ENCODE peak calls at places on chromosomes 4 and X, in nine cellular contexts. A is tibial nerve; J is neural progenitor cell; G is left lung; T is naive thymus-derived CD4-positive, alpha-beta T cell; Z is iPS DF 6.9; S is lower lobe of right lung; M is heart right ventricle; I is fibroblast of lung. W is an unnamed sample.

GRCh38 chrX:54994099-54994498 is at the start of gene PFKFB1:
- DNase-seq in A (no peak), J (no peak), G (no peak), T (no peak), Z (no peak), S (no peak), M (no peak), I (no peak), W (no peak)

GRCh38 chrX:66162331-66162822 is 1.7 kb upstream of the HEPH start:
- DNase-seq in A (no peak), J (no peak), G (no peak), T (no peak), Z (no peak), S (no peak), M (no peak), I (no peak), W (no peak)

GRCh38 chr4:133151301-133151680 is 2.2 kb downstream of the PCDH10 start:
- DNase-seq in A (no peak), J (peak; percentile 67), G (peak; percentile 76), T (no peak), Z (no peak), S (no peak), M (no peak), I (peak; percentile 47), W (no peak)

GRCh38 chr4:25953740-25954139 is 39.7 kb downstream of the SMIM20 start:
- DNase-seq in A (peak; percentile 17), J (peak; percentile 69), G (no peak), T (no peak), Z (no peak), S (no peak), M (no peak), I (peak; percentile 64), W (no peak)

GRCh38 chr4:73721901-73722300 is 18.5 kb upstream of the CXCL8 start:
- DNase-seq in A (no peak), J (no peak), G (no peak), T (no peak), Z (no peak), S (no peak), M (no peak), I (peak; percentile 38), W (no peak)

GRCh38 chr4:26931451-26931850 is 70.8 kb downstream of the STIM2 start:
- DNase-seq in A (no peak), J (no peak), G (no peak), T (no peak), Z (no peak), S (no peak), M (no peak), I (no peak), W (no peak)

GRCh38 chr4:3262208-3263052 is 13.5 kb downstream of the MSANTD1 start:
- DNase-seq in A (no peak), J (peak; percentile 0), G (peak; percentile 72), T (no peak), Z (no peak), S (no peak), M (no peak), I (no peak), W (no peak)

GRCh38 chrX:132728296-132728695 is 230.1 kb downstream of the HS6ST2 start:
- DNase-seq in A (no peak), J (no peak), G (no peak), T (no peak), Z (no peak), S (no peak), M (no peak), I (no peak), W (no peak)

GRCh38 chr4:33073811-33074210 is 2353.6 kb downstream of the PCDH7 start:
- DNase-seq in A (no peak), J (peak; percentile 55), G (no peak), T (no peak), Z (no peak), S (no peak), M (no peak), I (peak; percentile 67), W (no peak)

GRCh38 chr4:5955201-5955821 is 62.4 kb upstream of the CRMP1 start:
- DNase-seq in A (no peak), J (peak; percentile 23), G (no peak), T (no peak), Z (no peak), S (no peak), M (no peak), I (no peak), W (peak; percentile 54)

GRCh38 chrX:70762285-70762684 is 146.2 kb downstream of the TEX11 start:
- DNase-seq in A (no peak), J (peak; percentile 11), G (no peak), T (no peak), Z (no peak), S (no peak), M (no peak), I (no peak), W (no peak)

GRCh38 chrX:92231391-92231790 is 452.2 kb downstream of the PCDH11X start:
- DNase-seq in A (no peak), J (no peak), G (no peak), T (no peak), Z (no peak), S (no peak), M (no peak), I (no peak), W (no peak)

GRCh38 chr4:68250151-68250930 is 4.8 kb upstream of the TMPRSS11B start:
- DNase-seq in A (no peak), J (no peak), G (no peak), T (no peak), Z (no peak), S (no peak), M (no peak), I (peak; percentile 22), W (no peak)

GRCh38 chr4:3420606-3420955 is 21.2 kb upstream of the HGFAC start:
- DNase-seq in A (no peak), J (no peak), G (peak; percentile 69), T (no peak), Z (no peak), S (peak; percentile 39), M (no peak), I (no peak), W (no peak)

GRCh38 chrX:104370089-104370488 is 115.4 kb upstream of the ESX1 start:
- DNase-seq in A (no peak), J (peak; percentile 6), G (no peak), T (no peak), Z (no peak), S (no peak), M (no peak), I (no peak), W (no peak)

GRCh38 chrX:18886005-18886343 is 97.9 kb downstream of the PHKA2 start:
- DNase-seq in A (no peak), J (no peak), G (no peak), T (peak; percentile 12), Z (no peak), S (no peak), M (no peak), I (no peak), W (no peak)

GRCh38 chrX:109826954-109827708 is 94.1 kb upstream of the ACSL4 start:
- DNase-seq in A (no peak), J (no peak), G (no peak), T (no peak), Z (no peak), S (no peak), M (no peak), I (peak; percentile 86), W (no peak)

GRCh38 chr4:42906906-42907774 is 14.6 kb downstream of the GRXCR1 start:
- DNase-seq in A (no peak), J (no peak), G (no peak), T (no peak), Z (no peak), S (no peak), M (no peak), I (peak; percentile 2), W (no peak)

GRCh38 chrX:144219035-144219434 is 335.2 kb downstream of the UBE2NL start:
- DNase-seq in A (no peak), J (peak; percentile 24), G (peak; percentile 21), T (no peak), Z (no peak), S (peak; percentile 37), M (no peak), I (no peak), W (peak; percentile 33)

GRCh38 chr4:156830356-156830755 is 141.2 kb downstream of the PDGFC start:
- DNase-seq in A (no peak), J (no peak), G (no peak), T (no peak), Z (no peak), S (no peak), M (no peak), I (peak; percentile 89), W (no peak)
- H3K27ac ChIP-seq in A (no peak overlapping the region), J (no peak overlapping the region), G (no peak overlapping the region), T (no peak overlapping the region), Z (no peak overlapping the region), S (no peak overlapping the region), M (no peak overlapping the region), I (no peak overlapping the region), W (no peak overlapping the region)

DNA sequence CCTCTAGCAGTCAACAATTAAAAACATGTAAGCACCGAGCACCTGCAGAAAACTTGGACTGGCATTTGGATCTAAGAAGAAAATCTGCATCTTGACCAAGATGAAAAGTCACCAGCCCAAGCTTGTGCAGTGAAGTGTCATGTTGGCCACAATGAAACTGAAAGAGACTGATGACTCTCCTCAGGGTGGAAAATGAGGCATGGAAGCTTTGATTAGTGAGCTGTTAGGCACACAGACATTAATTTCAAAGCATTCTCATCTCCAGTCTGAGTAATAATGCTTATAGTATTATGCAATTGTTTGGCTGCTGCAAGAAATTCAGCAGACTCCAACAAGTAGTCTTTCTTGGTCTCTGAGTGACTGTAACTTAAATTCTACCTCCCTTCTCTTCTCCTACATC is 150.1 kb downstream of the AR start:
- DNase-seq in A (no peak), J (no peak), G (no peak), T (no peak), Z (no peak), S (no peak), M (no peak), I (peak; percentile 48), W (no peak)
- H3K9me3 ChIP-seq in A (no peaks in the 10 kb centered on the region), J (peaks cover 5% of the 10 kb centered on the region), G (no peaks in the 10 kb centered on the region), T (no peaks in the 10 kb centered on the region), Z (no peaks in the 10 kb centered on the region), S (no peaks in the 10 kb centered on the region), M (no peaks in the 10 kb centered on the region), I (no peaks in the 10 kb centered on the region), W (no peaks in the 10 kb centered on the region)

DNA sequence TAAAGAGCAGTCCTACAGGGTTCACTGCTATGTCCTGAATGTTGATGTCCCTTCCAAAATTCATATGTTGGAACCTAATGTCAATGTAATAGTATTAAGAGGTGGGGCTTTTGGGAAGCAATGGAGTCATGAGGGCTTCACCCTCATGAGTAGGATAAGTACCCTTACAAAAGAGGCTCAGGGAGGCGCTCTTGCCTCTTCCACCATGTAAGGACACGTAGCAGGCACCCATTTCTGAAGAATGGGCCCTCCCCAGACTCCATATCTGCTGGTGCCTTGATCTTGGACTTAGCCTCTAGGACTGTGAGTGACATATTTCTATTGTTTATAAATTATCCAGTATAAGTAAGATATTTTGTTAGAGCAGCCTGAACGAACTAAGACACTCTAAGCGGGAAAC is 15.8 kb downstream of the MED28 start:
- DNase-seq in A (no peak), J (no peak), G (no peak), T (no peak), Z (no peak), S (no peak), M (no peak), I (no peak), W (no peak)
- H3K36me3 ChIP-seq in A (peaks cover 97% of the 10 kb centered on the region), J (peaks cover 15% of the 10 kb centered on the region), G (no peaks in the 10 kb centered on the region), T (peaks cover 32% of the 10 kb centered on the region), Z (peaks cover 28% of the 10 kb centered on the region), S (peaks cover 98% of the 10 kb centered on the region), M (peaks cover 100% of the 10 kb centered on the region), I (peaks cover 20% of the 10 kb centered on the region), W (peaks cover 2% of the 10 kb centered on the region)

DNA sequence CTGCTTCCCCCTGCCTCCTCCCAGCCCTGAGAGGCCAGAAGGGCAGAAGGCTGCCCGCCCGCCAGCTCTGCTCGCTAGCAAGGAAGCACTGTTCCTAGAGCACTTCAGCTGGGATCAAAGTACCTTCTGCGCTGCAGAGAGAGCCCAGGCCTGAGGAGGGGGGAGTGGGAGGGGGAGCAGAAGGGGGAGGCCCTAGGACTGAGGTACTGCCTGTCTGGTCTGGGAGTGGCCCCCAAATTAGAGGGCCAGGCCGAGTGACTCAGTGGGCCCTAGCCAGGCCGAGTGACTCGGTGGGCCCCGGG is 2.7 kb upstream of the BGN start:
- DNase-seq in A (no peak), J (no peak), G (no peak), T (no peak), Z (no peak), S (no peak), M (no peak), I (no peak), W (no peak)
- H3K27ac ChIP-seq in A (no peak overlapping the region), J (no peak overlapping the region), G (no peak overlapping the region), T (no peak overlapping the region), Z (no peak overlapping the region), S (peak overlapping the region; percentile 49), M (no peak overlapping the region), I (no peak overlapping the region), W (no peak overlapping the region)